ENCODE peak calls at places on chromosomes 13 and 19, in eight cellular contexts. B, Z, N, M, J, A, O and C are unnamed samples.

GRCh38 chr13:21399741-21400140 is 59.4 kb downstream of the ZDHHC20 start:
- ATAC-seq in B (no peak), Z (no peak), N (no peak), M (peak), J (no peak), A (no peak), O (no peak), C (no peak)

GRCh38 chr13:28355822-28356371 is 139.0 kb downstream of the FLT1 start:
- ATAC-seq in B (no peak), Z (peak), N (peak), M (no peak), J (no peak), A (no peak), O (peak), C (no peak)

GRCh38 chr19:3409346-3410064 is 43.1 kb downstream of the NFIC start:
- ATAC-seq in B (no peak), Z (no peak), N (no peak), M (no peak), J (no peak), A (no peak), O (no peak), C (no peak)

GRCh38 chr19:42207767-42208259 is 9.7 kb downstream of the DEDD2 start:
- ATAC-seq in B (no peak), Z (no peak), N (peak), M (peak), J (no peak), A (no peak), O (no peak), C (peak)

GRCh38 chr13:43293008-43293407 is 269.6 kb downstream of the DNAJC15 start:
- ATAC-seq in B (no peak), Z (no peak), N (peak), M (no peak), J (no peak), A (no peak), O (no peak), C (no peak)

GRCh38 chr19:7242601-7243258 is 51.5 kb downstream of the INSR start:
- ATAC-seq in B (no peak), Z (no peak), N (no peak), M (no peak), J (peak), A (peak), O (peak), C (peak)

GRCh38 chr13:109151255-109151654 is 521.8 kb downstream of the MYO16 start:
- ATAC-seq in B (no peak), Z (no peak), N (no peak), M (no peak), J (no peak), A (no peak), O (no peak), C (no peak)

GRCh38 chr13:24688111-24688510 is 7.9 kb downstream of the ATP12A start:
- ATAC-seq in B (no peak), Z (no peak), N (no peak), M (no peak), J (no peak), A (peak), O (no peak), C (no peak)

GRCh38 chr19:46931197-46931596 is 70.4 kb downstream of the ARHGAP35 start:
- ATAC-seq in B (no peak), Z (no peak), N (no peak), M (no peak), J (no peak), A (no peak), O (no peak), C (no peak)

GRCh38 chr13:34322416-34323074 is 504.6 kb downstream of the RFC3 start:
- ATAC-seq in B (peak), Z (no peak), N (no peak), M (no peak), J (no peak), A (no peak), O (no peak), C (no peak)

GRCh38 chr19:11982526-11982925 is 17.7 kb downstream of the ZNF763 start:
- ATAC-seq in B (no peak), Z (no peak), N (no peak), M (no peak), J (no peak), A (no peak), O (no peak), C (no peak)

GRCh38 chr19:3591876-3592613 is 6.8 kb downstream of the GIPC3 start:
- ATAC-seq in B (peak), Z (no peak), N (no peak), M (no peak), J (no peak), A (no peak), O (no peak), C (no peak)

GRCh38 chr19:4602173-4602788 is 37.0 kb upstream of the TNFAIP8L1 start:
- ATAC-seq in B (no peak), Z (no peak), N (no peak), M (no peak), J (no peak), A (no peak), O (no peak), C (no peak)

GRCh38 chr13:95235199-95235726 is 66.0 kb downstream of the ABCC4 start:
- ATAC-seq in B (no peak), Z (no peak), N (no peak), M (no peak), J (no peak), A (no peak), O (no peak), C (no peak)

GRCh38 chr19:19482785-19483625 is 32.3 kb downstream of the TSSK6 start:
- ATAC-seq in B (no peak), Z (no peak), N (no peak), M (peak), J (no peak), A (no peak), O (no peak), C (no peak)

GRCh38 chr19:6030214-6030507 is 52.2 kb upstream of the RANBP3 start:
- ATAC-seq in B (no peak), Z (no peak), N (no peak), M (no peak), J (no peak), A (no peak), O (no peak), C (no peak)

GRCh38 chr19:46639356-46640061 is 3.5 kb upstream of the GNG8 start:
- ATAC-seq in B (peak), Z (peak), N (no peak), M (no peak), J (no peak), A (peak), O (peak), C (peak)